ENCODE peak calls at places on chromosome 12, in ten cellular contexts. One of them, this sample, is unnamed.

GRCh38 chr12:104360157-104360556 is 56.6 kb downstream of the EID3 start:
- DNase-seq in NCI-H1694: no peak
- DNase-seq in skeletal muscle cell: no peak
- DNase-seq in colonic mucosa: no peak
- DNase-seq in stomach: no peak
- DNase-seq in stimulated activated CD8-positive, alpha-beta memory T cell treated with anti-CD3 and anti-CD28 coated beads, Interleukin-2, amount 100 ng/mL, for 48 hours: no peak
- DNase-seq in gastrocnemius medialis: no peak
- DNase-seq in CD8-positive, alpha-beta memory T cell: no peak
- DNase-seq in neural crest cell: no peak
- DNase-seq in T-helper 1 cell: no peak
- DNase-seq in this sample: no peak

GRCh38 chr12:52847335-52848102 is 1.3 kb downstream of the KRT78 start:
- DNase-seq in NCI-H1694: peak
- DNase-seq in skeletal muscle cell: no peak
- DNase-seq in colonic mucosa: no peak
- DNase-seq in stomach: peak
- DNase-seq in stimulated activated CD8-positive, alpha-beta memory T cell treated with anti-CD3 and anti-CD28 coated beads, Interleukin-2, amount 100 ng/mL, for 48 hours: no peak
- DNase-seq in gastrocnemius medialis: no peak
- DNase-seq in CD8-positive, alpha-beta memory T cell: no peak
- DNase-seq in neural crest cell: no peak
- DNase-seq in T-helper 1 cell: no peak
- DNase-seq in this sample: no peak

GRCh38 chr12:85036241-85036707 is at the start of the genes LRRIQ1 and TSPAN19:
- DNase-seq in NCI-H1694: peak
- DNase-seq in skeletal muscle cell: peak
- DNase-seq in colonic mucosa: peak
- DNase-seq in stomach: peak
- DNase-seq in stimulated activated CD8-positive, alpha-beta memory T cell treated with anti-CD3 and anti-CD28 coated beads, Interleukin-2, amount 100 ng/mL, for 48 hours: no peak
- DNase-seq in gastrocnemius medialis: peak
- DNase-seq in CD8-positive, alpha-beta memory T cell: no peak
- DNase-seq in neural crest cell: peak
- DNase-seq in T-helper 1 cell: no peak
- DNase-seq in this sample: peak

GRCh38 chr12:49807991-49808580 is 20.1 kb downstream of the NCKAP5L start:
- DNase-seq in NCI-H1694: no peak
- DNase-seq in skeletal muscle cell: no peak
- DNase-seq in colonic mucosa: no peak
- DNase-seq in stomach: no peak
- DNase-seq in stimulated activated CD8-positive, alpha-beta memory T cell treated with anti-CD3 and anti-CD28 coated beads, Interleukin-2, amount 100 ng/mL, for 48 hours: no peak
- DNase-seq in gastrocnemius medialis: no peak
- DNase-seq in CD8-positive, alpha-beta memory T cell: no peak
- DNase-seq in neural crest cell: no peak
- DNase-seq in T-helper 1 cell: no peak
- DNase-seq in this sample: no peak

GRCh38 chr12:47812797-47813490 is 6.8 kb downstream of the HDAC7 start:
- DNase-seq in NCI-H1694: no peak
- DNase-seq in skeletal muscle cell: peak
- DNase-seq in colonic mucosa: peak
- DNase-seq in stomach: peak
- DNase-seq in stimulated activated CD8-positive, alpha-beta memory T cell treated with anti-CD3 and anti-CD28 coated beads, Interleukin-2, amount 100 ng/mL, for 48 hours: peak
- DNase-seq in gastrocnemius medialis: peak
- DNase-seq in CD8-positive, alpha-beta memory T cell: peak
- DNase-seq in neural crest cell: peak
- DNase-seq in T-helper 1 cell: peak
- DNase-seq in this sample: peak

GRCh38 chr12:109289004-109289403 is 20.1 kb downstream of the FOXN4 start:
- DNase-seq in NCI-H1694: peak
- DNase-seq in skeletal muscle cell: no peak
- DNase-seq in colonic mucosa: no peak
- DNase-seq in stomach: no peak
- DNase-seq in stimulated activated CD8-positive, alpha-beta memory T cell treated with anti-CD3 and anti-CD28 coated beads, Interleukin-2, amount 100 ng/mL, for 48 hours: no peak
- DNase-seq in gastrocnemius medialis: no peak
- DNase-seq in CD8-positive, alpha-beta memory T cell: no peak
- DNase-seq in neural crest cell: no peak
- DNase-seq in T-helper 1 cell: no peak
- DNase-seq in this sample: no peak

GRCh38 chr12:48883305-48884171 is 17.9 kb upstream of the RND1 start:
- DNase-seq in NCI-H1694: no peak
- DNase-seq in skeletal muscle cell: no peak
- DNase-seq in colonic mucosa: peak
- DNase-seq in stomach: peak
- DNase-seq in stimulated activated CD8-positive, alpha-beta memory T cell treated with anti-CD3 and anti-CD28 coated beads, Interleukin-2, amount 100 ng/mL, for 48 hours: no peak
- DNase-seq in gastrocnemius medialis: no peak
- DNase-seq in CD8-positive, alpha-beta memory T cell: no peak
- DNase-seq in neural crest cell: peak
- DNase-seq in T-helper 1 cell: no peak
- DNase-seq in this sample: no peak

GRCh38 chr12:52320784-52321400 is at the start of gene KRT83:
- DNase-seq in NCI-H1694: no peak
- DNase-seq in skeletal muscle cell: no peak
- DNase-seq in colonic mucosa: no peak
- DNase-seq in stomach: no peak
- DNase-seq in stimulated activated CD8-positive, alpha-beta memory T cell treated with anti-CD3 and anti-CD28 coated beads, Interleukin-2, amount 100 ng/mL, for 48 hours: no peak
- DNase-seq in gastrocnemius medialis: no peak
- DNase-seq in CD8-positive, alpha-beta memory T cell: no peak
- DNase-seq in neural crest cell: no peak
- DNase-seq in T-helper 1 cell: no peak
- DNase-seq in this sample: no peak

GRCh38 chr12:86634706-86635410 is 378.7 kb upstream of the MGAT4C start:
- DNase-seq in NCI-H1694: no peak
- DNase-seq in skeletal muscle cell: no peak
- DNase-seq in colonic mucosa: no peak
- DNase-seq in stomach: no peak
- DNase-seq in stimulated activated CD8-positive, alpha-beta memory T cell treated with anti-CD3 and anti-CD28 coated beads, Interleukin-2, amount 100 ng/mL, for 48 hours: no peak
- DNase-seq in gastrocnemius medialis: no peak
- DNase-seq in CD8-positive, alpha-beta memory T cell: no peak
- DNase-seq in neural crest cell: no peak
- DNase-seq in T-helper 1 cell: no peak
- DNase-seq in this sample: no peak

GRCh38 chr12:70843363-70843762 is 77.2 kb downstream of the PTPRR start:
- DNase-seq in NCI-H1694: no peak
- DNase-seq in skeletal muscle cell: no peak
- DNase-seq in colonic mucosa: no peak
- DNase-seq in stomach: no peak
- DNase-seq in stimulated activated CD8-positive, alpha-beta memory T cell treated with anti-CD3 and anti-CD28 coated beads, Interleukin-2, amount 100 ng/mL, for 48 hours: no peak
- DNase-seq in gastrocnemius medialis: no peak
- DNase-seq in CD8-positive, alpha-beta memory T cell: no peak
- DNase-seq in neural crest cell: no peak
- DNase-seq in T-helper 1 cell: no peak
- DNase-seq in this sample: no peak

GRCh38 chr12:80627773-80628172 is 79.7 kb upstream of the MYF6 start:
- DNase-seq in NCI-H1694: no peak
- DNase-seq in skeletal muscle cell: peak
- DNase-seq in colonic mucosa: no peak
- DNase-seq in stomach: no peak
- DNase-seq in stimulated activated CD8-positive, alpha-beta memory T cell treated with anti-CD3 and anti-CD28 coated beads, Interleukin-2, amount 100 ng/mL, for 48 hours: no peak
- DNase-seq in gastrocnemius medialis: no peak
- DNase-seq in CD8-positive, alpha-beta memory T cell: no peak
- DNase-seq in neural crest cell: no peak
- DNase-seq in T-helper 1 cell: no peak
- DNase-seq in this sample: no peak

GRCh38 chr12:124567035-124567672 is at the start of gene NCOR2:
- DNase-seq in NCI-H1694: no peak
- DNase-seq in skeletal muscle cell: no peak
- DNase-seq in colonic mucosa: no peak
- DNase-seq in stomach: no peak
- DNase-seq in stimulated activated CD8-positive, alpha-beta memory T cell treated with anti-CD3 and anti-CD28 coated beads, Interleukin-2, amount 100 ng/mL, for 48 hours: no peak
- DNase-seq in gastrocnemius medialis: no peak
- DNase-seq in CD8-positive, alpha-beta memory T cell: peak
- DNase-seq in neural crest cell: peak
- DNase-seq in T-helper 1 cell: peak
- DNase-seq in this sample: no peak